ENCODE peak calls at places on chromosomes 2 and 18, in nine cellular contexts. One of them, this sample, is unnamed.

GRCh38 chr2:138327967-138328366 is 173.6 kb upstream of the SPOPL start:
- DNase-seq in foreskin fibroblast: no peak
- DNase-seq in AG04449: no peak
- DNase-seq in stomach: no peak
- DNase-seq in breast epithelium: no peak
- DNase-seq in transverse colon: no peak
- DNase-seq in IMR-90: no peak
- DNase-seq in adrenal gland: no peak
- DNase-seq in GM13977: no peak
- DNase-seq in this sample: no peak

GRCh38 chr2:85886141-85886540 is 2.6 kb downstream of the ST3GAL5 start:
- DNase-seq in AG04449: no peak
- DNase-seq in GM13977: no peak
- DNase-seq in transverse colon: no peak
- DNase-seq in breast epithelium: no peak
- DNase-seq in stomach: no peak
- DNase-seq in foreskin fibroblast: no peak
- DNase-seq in adrenal gland: no peak
- DNase-seq in IMR-90: no peak
- DNase-seq in this sample: no peak

GRCh38 chr2:74867841-74868658 is 34.1 kb downstream of the HK2 start:
- DNase-seq in stomach: peak; percentile 71
- DNase-seq in adrenal gland: no peak
- DNase-seq in AG04449: no peak
- DNase-seq in breast epithelium: no peak
- DNase-seq in GM13977: no peak
- DNase-seq in IMR-90: peak; percentile 88
- DNase-seq in transverse colon: no peak
- DNase-seq in foreskin fibroblast: peak; percentile 82
- DNase-seq in this sample: peak; percentile 91

GRCh38 chr18:57437782-57438668 is 2.9 kb downstream of the ONECUT2 start:
- DNase-seq in transverse colon: peak; percentile 64
- DNase-seq in adrenal gland: peak; percentile 49
- DNase-seq in foreskin fibroblast: peak; percentile 71
- DNase-seq in GM13977: peak; percentile 82
- DNase-seq in AG04449: no peak
- DNase-seq in IMR-90: peak; percentile 26
- DNase-seq in breast epithelium: no peak
- DNase-seq in stomach: no peak
- DNase-seq in this sample: no peak

GRCh38 chr2:118049140-118050128 is 35.6 kb upstream of the CCDC93 start:
- DNase-seq in transverse colon: no peak
- DNase-seq in foreskin fibroblast: no peak
- DNase-seq in IMR-90: no peak
- DNase-seq in AG04449: no peak
- DNase-seq in GM13977: no peak
- DNase-seq in adrenal gland: no peak
- DNase-seq in breast epithelium: no peak
- DNase-seq in stomach: no peak
- DNase-seq in this sample: no peak

GRCh38 chr2:121076885-121077549 is 208.0 kb downstream of the TFCP2L1 start:
- DNase-seq in IMR-90: peak; percentile 28
- DNase-seq in transverse colon: peak; percentile 75
- DNase-seq in breast epithelium: peak; percentile 77
- DNase-seq in foreskin fibroblast: peak; percentile 61
- DNase-seq in stomach: peak; percentile 84
- DNase-seq in GM13977: peak; percentile 73
- DNase-seq in AG04449: no peak
- DNase-seq in adrenal gland: peak; percentile 40
- DNase-seq in this sample: peak; percentile 89

GRCh38 chr18:42141439-42141838 is 186.4 kb downstream of the PIK3C3 start:
- DNase-seq in GM13977: no peak
- DNase-seq in foreskin fibroblast: no peak
- DNase-seq in adrenal gland: peak; percentile 15
- DNase-seq in AG04449: no peak
- DNase-seq in transverse colon: no peak
- DNase-seq in stomach: no peak
- DNase-seq in IMR-90: peak; percentile 2
- DNase-seq in breast epithelium: no peak
- DNase-seq in this sample: no peak

GRCh38 chr2:60873381-60873780 is 8.0 kb upstream of the REL start:
- DNase-seq in foreskin fibroblast: no peak
- DNase-seq in stomach: no peak
- DNase-seq in AG04449: no peak
- DNase-seq in IMR-90: no peak
- DNase-seq in breast epithelium: no peak
- DNase-seq in transverse colon: no peak
- DNase-seq in GM13977: peak; percentile 71
- DNase-seq in adrenal gland: no peak
- DNase-seq in this sample: no peak

GRCh38 chr2:12005886-12006681 is 259.7 kb downstream of the LPIN1 start:
- DNase-seq in adrenal gland: no peak
- DNase-seq in transverse colon: peak; percentile 11
- DNase-seq in GM13977: peak; percentile 45
- DNase-seq in AG04449: no peak
- DNase-seq in IMR-90: no peak
- DNase-seq in breast epithelium: no peak
- DNase-seq in foreskin fibroblast: no peak
- DNase-seq in stomach: peak; percentile 74
- DNase-seq in this sample: no peak

GRCh38 chr2:118658581-118659248 is 188.7 kb downstream of the EN1 start:
- DNase-seq in adrenal gland: no peak
- DNase-seq in transverse colon: no peak
- DNase-seq in foreskin fibroblast: peak; percentile 64
- DNase-seq in breast epithelium: no peak
- DNase-seq in AG04449: no peak
- DNase-seq in stomach: no peak
- DNase-seq in GM13977: no peak
- DNase-seq in IMR-90: no peak
- DNase-seq in this sample: no peak

GRCh38 chr2:177730792-177731191 is 338.2 kb downstream of the AGPS start:
- DNase-seq in GM13977: no peak
- DNase-seq in stomach: no peak
- DNase-seq in AG04449: no peak
- DNase-seq in foreskin fibroblast: no peak
- DNase-seq in IMR-90: no peak
- DNase-seq in breast epithelium: no peak
- DNase-seq in adrenal gland: no peak
- DNase-seq in transverse colon: no peak
- DNase-seq in this sample: no peak

GRCh38 chr2:109222825-109223471 is 93.9 kb downstream of the SH3RF3 start:
- DNase-seq in breast epithelium: no peak
- DNase-seq in foreskin fibroblast: no peak
- DNase-seq in stomach: no peak
- DNase-seq in adrenal gland: no peak
- DNase-seq in GM13977: no peak
- DNase-seq in transverse colon: no peak
- DNase-seq in AG04449: no peak
- DNase-seq in IMR-90: no peak
- DNase-seq in this sample: no peak

GRCh38 chr18:8397034-8397433 is 212.2 kb upstream of the RAB12 start:
- DNase-seq in GM13977: no peak
- DNase-seq in adrenal gland: no peak
- DNase-seq in breast epithelium: no peak
- DNase-seq in foreskin fibroblast: no peak
- DNase-seq in stomach: no peak
- DNase-seq in AG04449: no peak
- DNase-seq in transverse colon: no peak
- DNase-seq in IMR-90: no peak
- DNase-seq in this sample: no peak

GRCh38 chr2:20212871-20213503 is 11.9 kb downstream of the SDC1 start:
- DNase-seq in transverse colon: peak; percentile 50
- DNase-seq in adrenal gland: peak; percentile 65
- DNase-seq in breast epithelium: peak; percentile 88
- DNase-seq in foreskin fibroblast: peak; percentile 45
- DNase-seq in stomach: peak; percentile 89
- DNase-seq in IMR-90: no peak
- DNase-seq in AG04449: no peak
- DNase-seq in GM13977: no peak
- DNase-seq in this sample: no peak

GRCh38 chr2:169452080-169452479 is 27.2 kb upstream of the BBS5 start:
- DNase-seq in foreskin fibroblast: peak; percentile 62
- DNase-seq in GM13977: peak; percentile 22
- DNase-seq in stomach: no peak
- DNase-seq in adrenal gland: no peak
- DNase-seq in breast epithelium: no peak
- DNase-seq in IMR-90: peak; percentile 58
- DNase-seq in AG04449: no peak
- DNase-seq in transverse colon: no peak
- DNase-seq in this sample: no peak

GRCh38 chr2:212141499-212141898 is 397.1 kb downstream of the ERBB4 start:
- DNase-seq in transverse colon: no peak
- DNase-seq in IMR-90: no peak
- DNase-seq in stomach: no peak
- DNase-seq in breast epithelium: no peak
- DNase-seq in foreskin fibroblast: no peak
- DNase-seq in adrenal gland: no peak
- DNase-seq in AG04449: no peak
- DNase-seq in GM13977: no peak
- DNase-seq in this sample: no peak

GRCh38 chr2:101440127-101440738 is 34.7 kb downstream of the RFX8 start:
- DNase-seq in adrenal gland: no peak
- DNase-seq in foreskin fibroblast: peak; percentile 36
- DNase-seq in breast epithelium: no peak
- DNase-seq in IMR-90: peak; percentile 66
- DNase-seq in GM13977: no peak
- DNase-seq in transverse colon: no peak
- DNase-seq in stomach: peak; percentile 63
- DNase-seq in AG04449: no peak
- DNase-seq in this sample: no peak

GRCh38 chr2:181678033-181678586 is 2.2 kb downstream of the NEUROD1 start:
- DNase-seq in stomach: peak; percentile 61
- DNase-seq in foreskin fibroblast: peak; percentile 88
- DNase-seq in AG04449: peak; percentile 2
- DNase-seq in IMR-90: peak; percentile 78
- DNase-seq in breast epithelium: peak; percentile 64
- DNase-seq in GM13977: peak; percentile 60
- DNase-seq in transverse colon: peak; percentile 24
- DNase-seq in adrenal gland: peak; percentile 49
- DNase-seq in this sample: peak; percentile 90

GRCh38 chr2:115443550-115444185 is 1001.2 kb downstream of the DPP10 start:
- DNase-seq in AG04449: no peak
- DNase-seq in IMR-90: no peak
- DNase-seq in GM13977: no peak
- DNase-seq in stomach: no peak
- DNase-seq in breast epithelium: no peak
- DNase-seq in transverse colon: no peak
- DNase-seq in foreskin fibroblast: no peak
- DNase-seq in adrenal gland: no peak
- DNase-seq in this sample: no peak

GRCh38 chr2:46578966-46579365 is 99.6 kb downstream of the TMEM247 start:
- DNase-seq in IMR-90: no peak
- DNase-seq in GM13977: no peak
- DNase-seq in transverse colon: no peak
- DNase-seq in stomach: no peak
- DNase-seq in AG04449: no peak
- DNase-seq in foreskin fibroblast: peak; percentile 40
- DNase-seq in adrenal gland: no peak
- DNase-seq in breast epithelium: no peak
- DNase-seq in this sample: no peak

GRCh38 chr2:211026109-211026508 is 469.7 kb downstream of the CPS1 start:
- DNase-seq in adrenal gland: no peak
- DNase-seq in breast epithelium: no peak
- DNase-seq in AG04449: no peak
- DNase-seq in transverse colon: no peak
- DNase-seq in foreskin fibroblast: no peak
- DNase-seq in IMR-90: no peak
- DNase-seq in GM13977: no peak
- DNase-seq in stomach: no peak
- DNase-seq in this sample: no peak

GRCh38 chr2:220857371-220857770 is 714.7 kb downstream of the EPHA4 start:
- DNase-seq in stomach: no peak
- DNase-seq in adrenal gland: peak; percentile 31
- DNase-seq in transverse colon: no peak
- DNase-seq in foreskin fibroblast: no peak
- DNase-seq in GM13977: no peak
- DNase-seq in IMR-90: no peak
- DNase-seq in breast epithelium: no peak
- DNase-seq in AG04449: no peak
- DNase-seq in this sample: no peak

GRCh38 chr2:9838391-9838790 is 4.9 kb upstream of the TAF1B start:
- DNase-seq in IMR-90: no peak
- DNase-seq in foreskin fibroblast: no peak
- DNase-seq in breast epithelium: no peak
- DNase-seq in adrenal gland: no peak
- DNase-seq in GM13977: no peak
- DNase-seq in stomach: no peak
- DNase-seq in AG04449: no peak
- DNase-seq in transverse colon: no peak
- DNase-seq in this sample: no peak
- TF ChIP-seq CTCF in IMR-90: no peak
- TF ChIP-seq CTCF in foreskin fibroblast: no peak
- TF ChIP-seq CTCF in breast epithelium: no peak
- TF ChIP-seq CTCF in adrenal gland: no peak
- TF ChIP-seq CTCF in GM13977: no peak
- TF ChIP-seq CTCF in stomach: no peak
- TF ChIP-seq CTCF in AG04449: no peak
- TF ChIP-seq CTCF in transverse colon: no peak
- TF ChIP-seq CTCF in this sample: no peak

DNA sequence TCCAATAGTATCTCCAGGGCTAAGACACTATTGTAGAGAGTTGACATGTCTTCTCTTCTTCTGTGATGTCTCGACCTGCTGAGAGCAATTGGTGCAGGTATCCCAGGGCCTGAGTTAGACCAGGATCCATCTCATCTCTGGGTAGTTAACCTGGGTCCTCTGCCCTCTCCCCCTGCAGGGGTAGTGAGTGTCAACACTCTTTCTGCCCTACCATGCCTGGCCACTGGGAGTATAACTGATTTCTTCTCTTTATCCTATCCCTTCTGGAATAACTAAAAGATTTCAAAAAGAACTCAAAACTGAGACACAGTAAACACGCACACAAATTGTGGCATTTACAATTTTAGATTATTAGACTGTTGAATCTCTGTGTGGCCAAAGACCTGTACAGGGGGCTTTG is 20.8 kb upstream of the SIX3 start:
- DNase-seq in adrenal gland: no peak
- DNase-seq in breast epithelium: no peak
- DNase-seq in foreskin fibroblast: no peak
- DNase-seq in stomach: no peak
- DNase-seq in transverse colon: no peak
- DNase-seq in GM13977: no peak
- DNase-seq in IMR-90: no peak
- DNase-seq in AG04449: no peak
- DNase-seq in this sample: no peak
- TF ChIP-seq CTCF in adrenal gland: no peak
- TF ChIP-seq CTCF in breast epithelium: no peak
- TF ChIP-seq CTCF in foreskin fibroblast: no peak
- TF ChIP-seq CTCF in stomach: no peak
- TF ChIP-seq CTCF in transverse colon: no peak
- TF ChIP-seq CTCF in GM13977: no peak
- TF ChIP-seq CTCF in IMR-90: no peak
- TF ChIP-seq CTCF in AG04449: no peak
- TF ChIP-seq CTCF in this sample: no peak

GRCh38 chr2:149315461-149315860 is 14.9 kb upstream of the LYPD6 start:
- DNase-seq in foreskin fibroblast: no peak
- DNase-seq in transverse colon: no peak
- DNase-seq in stomach: no peak
- DNase-seq in adrenal gland: no peak
- DNase-seq in GM13977: no peak
- DNase-seq in AG04449: no peak
- DNase-seq in breast epithelium: no peak
- DNase-seq in IMR-90: no peak
- DNase-seq in this sample: no peak
- TF ChIP-seq CTCF in foreskin fibroblast: no peak
- TF ChIP-seq CTCF in transverse colon: no peak
- TF ChIP-seq CTCF in stomach: no peak
- TF ChIP-seq CTCF in adrenal gland: no peak
- TF ChIP-seq CTCF in GM13977: no peak
- TF ChIP-seq CTCF in AG04449: no peak
- TF ChIP-seq CTCF in breast epithelium: no peak
- TF ChIP-seq CTCF in IMR-90: no peak
- TF ChIP-seq CTCF in this sample: no peak

GRCh38 chr18:68843467-68844089 is 45.7 kb downstream of the CCDC102B start:
- DNase-seq in AG04449: no peak
- DNase-seq in adrenal gland: no peak
- DNase-seq in stomach: no peak
- DNase-seq in GM13977: no peak
- DNase-seq in breast epithelium: no peak
- DNase-seq in transverse colon: no peak
- DNase-seq in IMR-90: peak; percentile 18
- DNase-seq in foreskin fibroblast: peak; percentile 24
- DNase-seq in this sample: no peak
- TF ChIP-seq CTCF in AG04449: no peak
- TF ChIP-seq CTCF in adrenal gland: no peak
- TF ChIP-seq CTCF in stomach: no peak
- TF ChIP-seq CTCF in GM13977: no peak
- TF ChIP-seq CTCF in breast epithelium: no peak
- TF ChIP-seq CTCF in transverse colon: no peak
- TF ChIP-seq CTCF in IMR-90: peak; percentile 28
- TF ChIP-seq CTCF in foreskin fibroblast: peak; percentile 8
- TF ChIP-seq CTCF in this sample: peak; percentile 58